ENCODE peak calls at places on chromosomes 5 and 9, in eight cellular contexts. O, N, T, D, R, E, X and L are unnamed samples.

GRCh38 chr5:67842806-67843205 is 372.8 kb upstream of the PIK3R1 start:
- DNase-seq in R (no peak), T (no peak), N (no peak), E (no peak), X (no peak), D (no peak), O (peak; percentile 4), L (no peak)

GRCh38 chr9:32340401-32340800 is 44.0 kb upstream of the ACO1 start:
- DNase-seq in N (no peak), D (no peak), E (no peak), R (no peak), T (no peak), O (no peak), X (no peak), L (no peak)

GRCh38 chr9:90326219-90326618 is 316.4 kb downstream of the DIRAS2 start:
- DNase-seq in X (no peak), T (no peak), E (no peak), R (no peak), D (no peak), N (no peak), O (no peak), L (no peak)

GRCh38 chr5:90939208-90939607 is 380.6 kb downstream of the ADGRV1 start:
- DNase-seq in R (no peak), T (no peak), O (peak; percentile 29), N (no peak), D (no peak), E (no peak), X (no peak), L (no peak)

GRCh38 chr9:94472766-94473165 is 82.1 kb upstream of the PCAT7 start:
- DNase-seq in N (no peak), E (no peak), O (no peak), T (no peak), X (no peak), D (no peak), R (no peak), L (no peak)

GRCh38 chr9:83304686-83305085 is 233.5 kb downstream of the FRMD3 start:
- DNase-seq in X (no peak), N (no peak), T (no peak), R (no peak), O (peak; percentile 89), E (peak; percentile 87), D (no peak), L (peak; percentile 53)

GRCh38 chr5:180640765-180641565 is 8.4 kb downstream of the FLT4 start:
- DNase-seq in D (no peak), N (no peak), T (no peak), R (no peak), X (no peak), O (no peak), E (no peak), L (no peak)

GRCh38 chr9:137170486-137171148 is 766 bp upstream of the LRRC26 start:
- DNase-seq in E (no peak), D (no peak), X (no peak), R (no peak), N (no peak), O (no peak), T (no peak), L (no peak)

GRCh38 chr9:94672811-94673487 is 33.6 kb upstream of the FBP1 start:
- DNase-seq in N (peak; percentile 85), X (no peak), E (no peak), R (no peak), O (peak; percentile 79), D (no peak), T (no peak), L (no peak)

GRCh38 chr5:68339921-68340321 is 124.4 kb downstream of the PIK3R1 start:
- DNase-seq in N (no peak), O (peak; percentile 41), D (no peak), X (no peak), R (no peak), T (no peak), E (no peak), L (no peak)

GRCh38 chr9:113548221-113549041 is 84.9 kb downstream of the RGS3 start:
- DNase-seq in N (no peak), D (no peak), T (no peak), R (no peak), O (peak; percentile 55), X (no peak), E (peak; percentile 92), L (peak; percentile 64)

GRCh38 chr5:3191585-3191984 is 404.0 kb upstream of the IRX1 start:
- DNase-seq in O (no peak), R (no peak), X (no peak), D (no peak), T (no peak), E (no peak), N (no peak), L (no peak)

GRCh38 chr5:3195991-3196390 is 399.6 kb upstream of the IRX1 start:
- DNase-seq in T (no peak), O (no peak), X (no peak), D (no peak), N (no peak), E (no peak), R (no peak), L (no peak)

GRCh38 chr5:3194684-3195083 is 400.9 kb upstream of the IRX1 start:
- DNase-seq in N (no peak), T (no peak), E (no peak), O (no peak), D (no peak), R (no peak), X (no peak), L (no peak)

GRCh38 chr5:3197237-3197636 is 398.4 kb upstream of the IRX1 start:
- DNase-seq in T (no peak), N (peak; percentile 43), O (no peak), E (no peak), X (no peak), R (no peak), D (no peak), L (no peak)

GRCh38 chr5:3194141-3194540 is 401.5 kb upstream of the IRX1 start:
- DNase-seq in O (no peak), N (no peak), R (no peak), X (no peak), T (no peak), E (no peak), D (no peak), L (no peak)
- H3K27me3 ChIP-seq in O (no peaks in the 10 kb centered on the region), N (peaks cover 96% of the 10 kb centered on the region), R (no peaks in the 10 kb centered on the region), X (no peaks in the 10 kb centered on the region), T (no peaks in the 10 kb centered on the region), E (no peaks in the 10 kb centered on the region), D (peaks cover 71% of the 10 kb centered on the region), L (no peaks in the 10 kb centered on the region)

GRCh38 chr9:132502480-132502879 is 79.9 kb upstream of the BARHL1 start:
- DNase-seq in E (no peak), N (no peak), T (no peak), X (no peak), O (no peak), D (no peak), R (no peak), L (no peak)

GRCh38 chr9:132500193-132500592 is 82.2 kb upstream of the BARHL1 start:
- DNase-seq in O (no peak), T (no peak), D (no peak), X (no peak), R (no peak), E (no peak), N (no peak), L (no peak)

GRCh38 chr9:132499251-132499650 is 83.2 kb upstream of the BARHL1 start:
- DNase-seq in O (no peak), E (no peak), X (no peak), R (no peak), N (no peak), T (no peak), D (no peak), L (no peak)

GRCh38 chr9:132497731-132498130 is 84.7 kb upstream of the BARHL1 start:
- DNase-seq in T (no peak), N (no peak), R (no peak), O (no peak), D (no peak), E (no peak), X (no peak), L (no peak)

DNA sequence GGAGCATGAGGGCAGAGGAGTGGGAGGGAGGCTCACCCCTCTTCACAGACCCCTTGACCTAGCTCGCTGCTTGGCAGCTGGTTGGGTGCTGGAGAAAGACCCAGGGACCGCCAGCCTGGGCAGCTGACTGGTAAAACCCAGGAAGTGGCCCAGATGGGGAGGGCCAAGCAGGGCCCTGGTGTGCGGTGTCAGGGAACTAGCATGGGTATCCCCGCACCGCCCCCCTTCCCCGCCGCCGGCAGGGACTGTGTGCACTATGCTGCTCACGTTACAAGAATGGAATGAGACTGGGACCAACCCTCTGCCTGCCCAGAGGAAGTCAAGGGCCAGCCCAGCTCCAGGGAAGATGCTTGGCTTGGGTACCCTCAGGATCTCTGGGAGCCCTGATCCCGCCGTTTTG is 83.6 kb upstream of the BARHL1 start:
- DNase-seq in E (no peak), D (no peak), N (no peak), T (no peak), R (no peak), X (no peak), O (peak; percentile 28), L (no peak)
- H3K27me3 ChIP-seq in E (no peaks in the 10 kb centered on the region), D (peaks cover 84% of the 10 kb centered on the region), N (peaks cover 98% of the 10 kb centered on the region), T (no peaks in the 10 kb centered on the region), R (peaks cover 42% of the 10 kb centered on the region), X (no peaks in the 10 kb centered on the region), O (peaks cover 18% of the 10 kb centered on the region), L (no peaks in the 10 kb centered on the region)

GRCh38 chr5:135833521-135833920 is 942 bp upstream of the SLC25A48 start:
- DNase-seq in R (no peak), N (no peak), T (no peak), O (no peak), D (no peak), X (peak; percentile 19), E (no peak), L (no peak)

GRCh38 chr5:135832941-135833340 is 1.5 kb upstream of the SLC25A48 start:
- DNase-seq in R (no peak), N (no peak), D (no peak), O (no peak), T (no peak), E (no peak), X (peak; percentile 43), L (no peak)

GRCh38 chr5:135833961-135834638 is 363 bp upstream of the SLC25A48 start:
- DNase-seq in R (no peak), X (peak; percentile 17), T (no peak), N (no peak), D (no peak), O (no peak), E (no peak), L (no peak)

GRCh38 chr5:135834639-135835529 is at the start of gene SLC25A48:
- DNase-seq in X (peak; percentile 42), N (no peak), R (no peak), O (peak; percentile 68), D (no peak), E (no peak), T (no peak), L (peak; percentile 84)

DNA sequence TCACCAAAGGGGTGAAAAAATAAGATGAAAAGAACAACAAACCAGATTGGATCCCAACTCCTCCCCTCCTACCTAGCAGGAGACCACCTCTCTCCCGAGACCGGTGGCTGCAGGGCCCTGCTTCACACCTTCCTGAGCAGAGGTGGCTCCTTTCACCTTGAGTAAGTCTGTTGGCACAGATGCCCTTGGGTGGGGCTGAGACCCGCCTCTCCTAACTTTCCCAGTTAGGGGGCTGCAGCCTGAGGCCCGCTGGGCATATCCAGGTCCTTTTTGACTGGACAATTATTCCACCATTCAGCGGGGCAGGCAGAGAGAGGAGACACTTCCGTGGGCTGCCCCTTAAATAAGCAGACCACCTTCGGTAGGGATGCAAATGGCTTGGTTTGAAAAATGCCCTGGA is 1.3 kb downstream of the SLC25A48 start:
- DNase-seq in T (no peak), R (no peak), N (no peak), D (no peak), X (peak; percentile 36), O (no peak), E (no peak), L (no peak)
- H3K27me3 ChIP-seq in T (no peaks in the 10 kb centered on the region), R (peaks cover 22% of the 10 kb centered on the region), N (peaks cover 59% of the 10 kb centered on the region), D (peaks cover 85% of the 10 kb centered on the region), X (peaks cover 6% of the 10 kb centered on the region), O (peaks cover 56% of the 10 kb centered on the region), E (no peaks in the 10 kb centered on the region), L (no peaks in the 10 kb centered on the region)

GRCh38 chr9:123162359-123163345 is 105.7 kb downstream of the STRBP start:
- DNase-seq in D (no peak), O (no peak), N (no peak), X (no peak), R (peak; percentile 20), T (no peak), E (no peak), L (no peak)
- H3K27me3 ChIP-seq in D (no peaks in the 10 kb centered on the region), O (no peaks in the 10 kb centered on the region), N (no peaks in the 10 kb centered on the region), X (no peaks in the 10 kb centered on the region), R (no peaks in the 10 kb centered on the region), T (no peaks in the 10 kb centered on the region), E (no peaks in the 10 kb centered on the region), L (no peaks in the 10 kb centered on the region)